ENCODE peak calls at places on chromosomes 12 and 14, in five cellular contexts. C is GM12878, T is IMR-90, N is SK-N-SH, X is K562. D is an unnamed sample.

GRCh38 chr14:100810435-100810834 is 15.5 kb upstream of the MEG3 start:
- DNase-seq in C (no peak), T (no peak), N (no peak), X (no peak), D (no peak)

GRCh38 chr12:131704509-131704908 is 6.4 kb upstream of the SFSWAP start:
- DNase-seq in C (no peak), T (no peak), N (no peak), X (no peak), D (no peak)

GRCh38 chr12:30965613-30965985 is 39.1 kb downstream of the TSPAN11 start:
- DNase-seq in C (no peak), T (no peak), N (no peak), X (no peak), D (peak)

GRCh38 chr14:93970967-93971634 is 5.3 kb downstream of the ASB2 start:
- DNase-seq in C (no peak), T (peak), N (no peak), X (no peak), D (no peak)

GRCh38 chr14:55071870-55072640 is 20.6 kb downstream of the MAPK1IP1L start:
- DNase-seq in C (peak), T (peak), N (no peak), X (no peak), D (no peak)

GRCh38 chr12:100154472-100155247 is 12.0 kb upstream of the BLTP3B start:
- DNase-seq in C (no peak), T (peak), N (peak), X (peak), D (peak)

GRCh38 chr12:6337958-6338406 is 3.9 kb downstream of the TNFRSF1A start:
- DNase-seq in C (no peak), T (no peak), N (no peak), X (no peak), D (peak)

GRCh38 chr14:26938054-26938453 is 340.2 kb upstream of the NOVA1 start:
- DNase-seq in C (no peak), T (no peak), N (no peak), X (no peak), D (no peak)

GRCh38 chr14:52929192-52929807 is 21.6 kb downstream of the FERMT2 start:
- DNase-seq in C (no peak), T (no peak), N (no peak), X (no peak), D (no peak)

GRCh38 chr12:123398177-123398916 is 14.4 kb downstream of the KMT5A start:
- DNase-seq in C (no peak), T (peak), N (no peak), X (no peak), D (no peak)

GRCh38 chr12:113850309-113851056 is 115.6 kb downstream of the RBM19 start:
- DNase-seq in C (no peak), T (peak), N (no peak), X (no peak), D (no peak)

GRCh38 chr12:26935636-26936378 is 2.0 kb downstream of the INTS13 start:
- DNase-seq in C (no peak), T (no peak), N (no peak), X (no peak), D (no peak)

GRCh38 chr14:97077253-97077653 is 280.1 kb downstream of the VRK1 start:
- DNase-seq in C (peak), T (no peak), N (peak), X (peak), D (no peak)

GRCh38 chr12:57470970-57471656 is 8.6 kb downstream of the ARHGAP9 start:
- DNase-seq in C (no peak), T (no peak), N (no peak), X (no peak), D (no peak)

GRCh38 chr14:106790189-106791036 is 1264.0 kb downstream of the TMEM121 start:
- DNase-seq in C (no peak), T (no peak), N (peak), X (peak), D (peak)

GRCh38 chr14:60217713-60218112 is 31.3 kb upstream of the PPM1A start:
- DNase-seq in C (no peak), T (no peak), N (no peak), X (no peak), D (no peak)

GRCh38 chr14:96095581-96096476 is 56.7 kb downstream of the C14orf132 start:
- DNase-seq in C (no peak), T (peak), N (peak), X (no peak), D (peak)

GRCh38 chr14:61511558-61511924 is 183.8 kb upstream of the HIF1A start:
- DNase-seq in C (no peak), T (no peak), N (no peak), X (no peak), D (no peak)

GRCh38 chr12:9741726-9742125 is 8.8 kb upstream of the CLECL1 start:
- DNase-seq in C (peak), T (no peak), N (no peak), X (no peak), D (no peak)

GRCh38 chr14:92607702-92608429 is 94.3 kb downstream of the RIN3 start:
- DNase-seq in C (no peak), T (peak), N (no peak), X (no peak), D (no peak)

GRCh38 chr12:5965950-5966383 is 20.9 kb upstream of the ANO2 start:
- DNase-seq in C (no peak), T (peak), N (peak), X (peak), D (peak)

GRCh38 chr14:31360919-31361662 is 59.3 kb downstream of the HEATR5A start:
- DNase-seq in C (no peak), T (peak), N (no peak), X (no peak), D (no peak)

GRCh38 chr12:57889541-57889989 is 43.0 kb upstream of the CTDSP2 start:
- DNase-seq in C (no peak), T (peak), N (no peak), X (no peak), D (no peak)

GRCh38 chr14:105210266-105211025 is 29.3 kb upstream of the NUDT14 start:
- DNase-seq in C (no peak), T (no peak), N (no peak), X (no peak), D (no peak)

GRCh38 chr12:29929295-29929694 is 145.6 kb upstream of the TMTC1 start:
- DNase-seq in C (no peak), T (no peak), N (no peak), X (no peak), D (no peak)

GRCh38 chr12:122067966-122068365 is 10.6 kb upstream of the MLXIP start:
- DNase-seq in C (peak), T (peak), N (no peak), X (no peak), D (no peak)

GRCh38 chr14:66330218-66330617 is 156.0 kb upstream of the CCDC196 start:
- DNase-seq in C (no peak), T (no peak), N (no peak), X (no peak), D (no peak)

GRCh38 chr14:75018684-75019083 is 16.0 kb downstream of the EIF2B2 start:
- DNase-seq in C (no peak), T (no peak), N (no peak), X (no peak), D (no peak)

GRCh38 chr12:107283652-107284051 is 190.3 kb upstream of the CRY1 start:
- DNase-seq in C (no peak), T (no peak), N (no peak), X (no peak), D (no peak)

GRCh38 chr14:23104591-23105347 is at the start of gene CIROP:
- DNase-seq in C (no peak), T (peak), N (no peak), X (no peak), D (no peak)

GRCh38 chr14:57889245-57889644 is 23.4 kb upstream of the SLC35F4 start:
- DNase-seq in C (no peak), T (no peak), N (no peak), X (no peak), D (no peak)
- TF ChIP-seq RFX5 in C (no peak), T (no peak), N (no peak), X (no peak), D (no peak)

GRCh38 chr12:102957339-102958050 is at the start of gene ASCL1:
- DNase-seq in C (no peak), T (peak), N (peak), X (no peak), D (no peak)
- TF ChIP-seq MXI1 in C (peak), T (no peak), N (no peak), X (no peak), D (no peak)

GRCh38 chr14:68809524-68809923 is 16.7 kb upstream of the ZFP36L1 start:
- DNase-seq in C (no peak), T (no peak), N (peak), X (no peak), D (no peak)

GRCh38 chr14:68807987-68808386 is 15.1 kb upstream of the ZFP36L1 start:
- DNase-seq in C (no peak), T (no peak), N (peak), X (no peak), D (no peak)

GRCh38 chr14:68808696-68809095 is 15.8 kb upstream of the ZFP36L1 start:
- DNase-seq in C (no peak), T (no peak), N (peak), X (no peak), D (no peak)

GRCh38 chr14:68806526-68807147 is 13.8 kb upstream of the ZFP36L1 start:
- DNase-seq in C (no peak), T (no peak), N (peak), X (no peak), D (no peak)

DNA sequence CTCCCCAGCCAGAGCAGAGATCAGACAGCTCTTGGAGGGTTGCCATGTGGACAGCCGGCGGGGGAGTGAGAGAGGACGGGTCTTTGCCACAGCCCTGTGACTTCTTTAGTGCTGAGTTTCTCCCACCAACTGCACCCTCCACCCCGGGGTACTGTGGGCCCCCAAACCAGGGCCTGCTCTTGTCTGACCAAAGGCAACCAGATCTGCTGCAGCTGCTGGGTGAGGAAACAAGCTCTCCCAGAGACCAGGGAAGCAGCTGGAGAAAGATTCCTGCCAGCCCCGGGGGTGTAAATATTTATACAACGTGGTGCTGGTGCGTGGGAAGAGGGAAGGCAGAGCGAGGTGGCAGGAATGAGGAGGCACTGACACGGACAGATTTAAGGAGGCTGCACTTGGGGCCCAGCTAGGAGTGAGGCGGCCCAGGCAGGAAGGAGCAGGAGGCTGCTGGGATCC is 14.3 kb upstream of the ZFP36L1 start:
- DNase-seq in C (no peak), T (peak), N (peak), X (no peak), D (peak)
- TF ChIP-seq RFX5 in C (no peak), T (no peak), N (no peak), X (no peak), D (no peak)

GRCh38 chr14:103093856-103094405 is 594 bp upstream of the EXOC3L4 start:
- DNase-seq in C (no peak), T (no peak), N (no peak), X (no peak), D (no peak)
- TF ChIP-seq MXI1 in C (no peak), T (no peak), N (no peak), X (no peak), D (no peak)

GRCh38 chr12:32508626-32509025 is 109.3 kb downstream of the FGD4 start:
- DNase-seq in C (no peak), T (no peak), N (no peak), X (no peak), D (no peak)
- TF ChIP-seq RFX5 in C (no peak), T (no peak), N (no peak), X (no peak), D (no peak)

DNA sequence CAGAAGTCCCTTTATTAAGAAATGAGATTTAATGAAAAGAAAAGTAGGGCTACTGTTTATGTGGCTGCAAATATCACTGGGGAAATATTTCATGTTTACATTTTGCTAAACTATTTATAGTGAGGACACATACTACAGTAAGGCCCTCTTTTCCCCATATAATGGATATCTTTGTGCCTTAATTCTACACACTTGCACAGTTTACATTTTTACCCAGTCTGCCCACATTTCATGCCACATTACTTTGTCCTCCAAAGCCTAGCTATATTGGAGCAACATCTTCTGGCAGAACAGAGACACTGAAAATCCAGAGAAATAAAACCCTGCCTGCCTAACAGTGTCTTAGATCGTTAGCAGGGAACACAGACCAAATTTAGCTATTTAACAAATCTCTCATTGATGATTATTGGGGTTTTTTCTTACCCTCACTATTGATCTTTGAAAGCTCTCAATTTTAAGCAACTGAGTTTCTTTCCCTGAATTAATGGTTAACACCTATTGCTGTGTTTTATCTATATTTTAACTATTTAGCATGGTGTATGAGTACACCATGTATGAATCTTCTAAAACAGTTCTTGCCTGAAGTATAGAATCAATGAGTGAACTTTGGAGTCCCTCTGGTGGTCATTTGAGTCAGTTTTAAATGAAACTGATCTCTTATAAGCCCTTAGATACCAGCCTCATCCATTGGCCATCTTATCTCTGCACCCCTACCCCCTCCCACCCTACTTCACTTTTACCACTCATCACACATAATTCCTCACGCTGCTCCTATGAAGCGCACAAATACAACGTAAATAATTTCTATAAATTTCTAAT is 170.2 kb downstream of the BCAT1 start:
- DNase-seq in C (peak), T (peak), N (peak), X (peak), D (peak)
- TF ChIP-seq MXI1 in C (no peak), T (no peak), N (no peak), X (no peak), D (no peak)

DNA sequence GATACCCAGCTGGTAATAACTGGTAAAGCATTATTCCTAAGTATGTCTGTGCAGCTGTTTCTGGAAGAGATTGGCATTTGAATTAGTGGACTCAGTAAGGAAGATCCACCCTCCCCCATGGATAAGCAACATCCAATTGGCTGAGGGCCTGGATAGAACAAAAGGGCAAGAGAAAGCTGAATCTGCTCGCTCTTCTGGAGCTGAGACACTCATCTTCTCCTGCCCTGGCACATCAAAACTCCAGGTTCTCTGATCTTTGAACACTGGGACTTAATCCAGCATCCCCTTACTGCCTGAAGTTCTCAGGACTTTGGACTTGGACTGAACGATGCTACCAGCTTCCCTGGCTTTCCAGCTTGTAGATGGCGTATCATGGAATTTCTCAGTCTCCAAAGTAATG is 63.1 kb upstream of the CNOT2 start:
- DNase-seq in C (no peak), T (no peak), N (no peak), X (no peak), D (no peak)
- TF ChIP-seq RFX5 in C (no peak), T (no peak), N (no peak), X (no peak), D (no peak)